ENCODE peak calls at places on chromosomes 3 and 15, in four cellular contexts. C, H, F and S are unnamed samples.

GRCh38 chr3:132038198-132038825 is 3.5 kb upstream of the CPNE4 start:
- DNase-seq in C (no peak), H (no peak), F (no peak), S (no peak)

GRCh38 chr3:48952510-48953118 is 34.0 kb downstream of the ARIH2 start:
- DNase-seq in C (peak; percentile 7), H (no peak), F (peak; percentile 41), S (peak; percentile 31)

GRCh38 chr3:23650371-23651140 is 155.2 kb upstream of the UBE2E1 start:
- DNase-seq in C (no peak), H (no peak), F (no peak), S (no peak)

GRCh38 chr15:55868707-55869106 is 124.7 kb downstream of the NEDD4 start:
- DNase-seq in C (no peak), H (no peak), F (no peak), S (no peak)

GRCh38 chr3:55330355-55330754 is 156.8 kb downstream of the WNT5A start:
- DNase-seq in C (no peak), H (no peak), F (no peak), S (no peak)

GRCh38 chr3:28115316-28115715 is 126.1 kb upstream of the CMC1 start:
- DNase-seq in C (no peak), H (no peak), F (no peak), S (no peak)

GRCh38 chr3:87228316-87228715 is 1.2 kb downstream of the CHMP2B start:
- DNase-seq in C (no peak), H (no peak), F (no peak), S (no peak)

GRCh38 chr3:156525808-156526207 is 29.1 kb downstream of the SSR3 start:
- DNase-seq in C (no peak), H (no peak), F (no peak), S (no peak)

GRCh38 chr15:63972801-63973200 is 73.5 kb downstream of the DAPK2 start:
- DNase-seq in C (peak; percentile 13), H (no peak), F (no peak), S (no peak)

GRCh38 chr15:57703387-57703786 is 3.1 kb upstream of the POLR2M start:
- DNase-seq in C (no peak), H (no peak), F (no peak), S (no peak)

GRCh38 chr15:55056500-55056899 is 140.2 kb downstream of the RSL24D1 start:
- DNase-seq in C (no peak), H (no peak), F (no peak), S (no peak)

GRCh38 chr15:99207672-99208071 is 41.7 kb downstream of the TTC23 start:
- DNase-seq in C (no peak), H (no peak), F (no peak), S (no peak)

GRCh38 chr3:37031115-37031682 is 37.9 kb downstream of the MLH1 start:
- DNase-seq in C (no peak), H (no peak), F (no peak), S (no peak)

GRCh38 chr3:98613616-98614015 is 20.2 kb upstream of the CPOX start:
- DNase-seq in C (no peak), H (peak; percentile 24), F (no peak), S (no peak)

GRCh38 chr3:86708908-86709307 is 282.0 kb downstream of the VGLL3 start:
- DNase-seq in C (no peak), H (no peak), F (no peak), S (no peak)

GRCh38 chr15:60575995-60576394 is 97.1 kb upstream of the ICE2 start:
- DNase-seq in C (no peak), H (no peak), F (no peak), S (no peak)

GRCh38 chr15:70246623-70247200 is 149.0 kb upstream of the TLE3 start:
- DNase-seq in C (no peak), H (no peak), F (no peak), S (no peak)

GRCh38 chr3:195609229-195609628 is 25.5 kb upstream of the APOD start:
- DNase-seq in C (no peak), H (no peak), F (no peak), S (no peak)

GRCh38 chr3:122322095-122323075 is 2.7 kb upstream of the CSTA start:
- DNase-seq in C (no peak), H (no peak), F (no peak), S (no peak)

GRCh38 chr3:182284793-182285192 is 508.5 kb upstream of the ATP11B start:
- DNase-seq in C (peak; percentile 10), H (no peak), F (no peak), S (no peak)

GRCh38 chr15:67790610-67791319 is 34.5 kb upstream of the SKOR1 start:
- DNase-seq in C (no peak), H (no peak), F (no peak), S (no peak)

GRCh38 chr3:37645801-37646380 is 215.8 kb upstream of the CTDSPL start:
- DNase-seq in C (no peak), H (no peak), F (no peak), S (no peak)

GRCh38 chr15:57405133-57405532 is 28.8 kb downstream of the CGNL1 start:
- DNase-seq in C (no peak), H (no peak), F (no peak), S (no peak)

GRCh38 chr15:82030191-82030590 is 15.6 kb downstream of the MEX3B start:
- DNase-seq in C (no peak), H (no peak), F (no peak), S (no peak)

GRCh38 chr3:1010228-1010627 is 82.6 kb upstream of the CNTN6 start:
- DNase-seq in C (no peak), H (no peak), F (no peak), S (no peak)

GRCh38 chr3:188415196-188415595 is 261.2 kb downstream of the LPP start:
- DNase-seq in C (no peak), H (no peak), F (no peak), S (no peak)

GRCh38 chr15:69012761-69013364 is 1.6 kb upstream of the NOX5 start:
- DNase-seq in C (no peak), H (no peak), F (no peak), S (no peak)

GRCh38 chr15:40273428-40273827 is 9.4 kb downstream of the ANKRD63 start:
- DNase-seq in C (no peak), H (no peak), F (no peak), S (no peak)

GRCh38 chr15:40275491-40275890 is 7.4 kb downstream of the ANKRD63 start:
- DNase-seq in C (no peak), H (no peak), F (no peak), S (no peak)

GRCh38 chr15:40275954-40276353 is 6.9 kb downstream of the ANKRD63 start:
- DNase-seq in C (no peak), H (no peak), F (no peak), S (no peak)

GRCh38 chr15:40272713-40273056 is 10.2 kb downstream of the ANKRD63 start:
- DNase-seq in C (no peak), H (no peak), F (no peak), S (no peak)

DNA sequence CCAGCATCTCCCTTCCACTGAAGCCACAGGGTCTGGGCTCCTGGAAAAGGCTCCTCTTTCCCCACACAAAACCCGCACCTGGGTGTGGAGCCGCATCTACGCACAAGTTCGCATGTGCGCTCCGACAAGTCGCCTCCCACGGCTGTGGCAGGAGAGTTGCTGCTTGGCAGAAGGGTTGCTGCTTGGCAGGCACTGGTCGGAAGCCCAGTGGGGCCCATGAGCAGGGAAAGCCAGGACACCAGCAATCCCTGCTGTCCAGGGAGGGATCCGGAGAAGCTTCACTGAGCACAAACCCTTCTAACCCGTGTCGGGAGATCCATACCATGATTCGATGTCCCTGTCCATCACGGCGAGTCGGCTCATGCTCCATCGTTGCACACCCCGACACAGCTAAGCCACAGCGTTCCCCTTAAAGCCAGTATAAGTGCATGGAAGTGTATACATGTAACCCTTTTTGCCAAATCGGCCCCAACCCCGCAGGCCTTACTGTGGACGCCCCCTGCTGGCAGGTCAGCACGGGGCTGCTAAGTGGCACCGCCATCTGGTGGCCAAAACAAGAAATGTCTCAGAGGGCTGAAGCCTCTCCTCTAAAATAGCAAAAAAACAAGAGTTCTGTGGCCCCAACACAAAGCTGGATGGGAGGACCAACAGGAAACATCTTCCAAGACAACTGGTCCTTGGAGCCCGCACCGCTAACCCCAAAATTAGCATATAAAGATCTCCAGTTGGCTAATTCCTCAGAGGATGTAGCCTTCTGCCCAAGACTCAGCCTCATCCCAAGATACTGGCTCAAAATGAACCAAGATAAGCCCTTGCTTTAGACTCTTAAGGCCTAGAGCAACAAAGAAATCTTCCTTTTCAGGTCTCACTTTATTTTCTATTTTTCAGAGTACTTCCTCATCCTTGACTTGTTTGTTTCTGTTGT is 8.3 kb downstream of the ANKRD63 start:
- DNase-seq in C (peak; percentile 70), H (peak; percentile 19), F (peak; percentile 56), S (peak; percentile 91)
- TF ChIP-seq EGR1 in C (no peak), H (peak; percentile 33), F (no peak), S (no peak)

GRCh38 chr15:42203891-42204290 is 4.2 kb downstream of the VPS39 start:
- DNase-seq in C (no peak), H (no peak), F (no peak), S (no peak)
- TF ChIP-seq EGR1 in C (no peak), H (no peak), F (no peak), S (no peak)

GRCh38 chr15:43930556-43930955 is 103.8 kb downstream of the WDR76 start:
- DNase-seq in C (no peak), H (no peak), F (no peak), S (no peak)

GRCh38 chr15:43932907-43933306 is 106.1 kb downstream of the WDR76 start:
- DNase-seq in C (no peak), H (no peak), F (no peak), S (no peak)

GRCh38 chr15:43930079-43930478 is 103.3 kb downstream of the WDR76 start:
- DNase-seq in C (peak; percentile 23), H (no peak), F (no peak), S (no peak)

GRCh38 chr15:43932036-43932435 is 105.2 kb downstream of the WDR76 start:
- DNase-seq in C (no peak), H (no peak), F (no peak), S (no peak)

GRCh38 chr15:43934480-43934879 is 107.7 kb downstream of the WDR76 start:
- DNase-seq in C (no peak), H (no peak), F (no peak), S (no peak)
- TF ChIP-seq EGR1 in C (no peak), H (no peak), F (no peak), S (no peak)

GRCh38 chr15:85622432-85622831 is 172.3 kb downstream of the KLHL25 start:
- DNase-seq in C (no peak), H (no peak), F (no peak), S (no peak)

GRCh38 chr15:85623648-85624047 is 171.1 kb downstream of the KLHL25 start:
- DNase-seq in C (no peak), H (no peak), F (no peak), S (no peak)

GRCh38 chr15:85625431-85625830 is 169.3 kb downstream of the KLHL25 start:
- DNase-seq in C (no peak), H (no peak), F (no peak), S (no peak)

GRCh38 chr15:85625856-85626255 is 168.9 kb downstream of the KLHL25 start:
- DNase-seq in C (no peak), H (no peak), F (no peak), S (no peak)

DNA sequence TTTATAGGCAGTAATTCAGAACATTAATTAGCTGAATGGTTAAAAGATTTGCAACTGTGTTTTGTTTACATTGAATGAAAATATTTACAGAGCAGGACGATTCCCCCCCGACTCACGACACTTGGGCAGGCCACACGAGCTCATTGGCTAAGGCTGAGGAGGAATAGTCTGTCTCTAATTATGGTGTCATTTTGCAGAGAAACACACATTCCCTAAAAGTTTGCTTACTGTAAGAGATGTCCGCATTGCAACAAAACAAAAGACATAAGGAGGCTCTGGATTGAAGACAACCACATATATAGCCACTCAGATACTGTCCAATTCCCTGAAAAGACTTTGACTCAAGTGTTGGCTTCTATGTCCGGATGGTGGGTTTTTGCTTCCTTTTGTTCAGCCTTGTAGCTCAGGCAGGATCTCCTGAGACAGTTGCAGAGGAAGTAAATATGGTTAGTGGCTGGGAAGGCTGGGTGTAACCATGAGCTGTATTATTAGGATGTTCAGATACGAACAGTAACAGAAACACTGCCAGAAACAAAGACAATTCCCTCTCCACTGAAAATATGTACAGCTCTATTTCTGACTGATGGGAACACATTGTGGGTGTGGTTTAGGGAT is 170.4 kb downstream of the KLHL25 start:
- DNase-seq in C (no peak), H (no peak), F (no peak), S (no peak)
- TF ChIP-seq EGR1 in C (no peak), H (no peak), F (no peak), S (no peak)